ENCODE peak calls at places on chromosomes 1 and 21, in ten cellular contexts. C is activated CD4-positive, alpha-beta T cell treated with anti-CD3 and anti-CD28 coated beads, Interleukin-2, amount 50 U/mL, for 4 hours; K is KBM-7; U is NCI-H460; A is T-helper 1 cell; D is left ventricle myocardium inferior; Y is iris pigment epithelial cell; S is A549; H is thyroid gland; L is lung microvascular endothelial cell. F is an unnamed sample.

GRCh38 chr1:246265481-246265880 is 241.6 kb downstream of the SMYD3 start:
- DNase-seq in C (no peak), K (no peak), U (no peak), A (no peak), D (no peak), Y (no peak), S (no peak), H (no peak), L (no peak), F (no peak)

GRCh38 chr1:59805564-59805963 is 9.2 kb upstream of the HOOK1 start:
- DNase-seq in C (no peak), K (no peak), U (no peak), A (no peak), D (no peak), Y (no peak), S (no peak), H (no peak), L (no peak), F (no peak)

GRCh38 chr1:10252508-10252907 is 42.1 kb downstream of the KIF1B start:
- DNase-seq in C (no peak), K (no peak), U (no peak), A (no peak), D (no peak), Y (peak), S (no peak), H (no peak), L (no peak), F (no peak)

GRCh38 chr1:160127865-160128523 is 12.4 kb downstream of the ATP1A2 start:
- DNase-seq in C (no peak), K (no peak), U (no peak), A (no peak), D (no peak), Y (peak), S (peak), H (no peak), L (no peak), F (no peak)

GRCh38 chr1:22142315-22143064 is 407 bp downstream of the WNT4 start:
- DNase-seq in C (no peak), K (peak), U (no peak), A (no peak), D (no peak), Y (peak), S (peak), H (peak), L (peak), F (no peak)

GRCh38 chr1:241356187-241356518 is 852 bp downstream of the RGS7 start:
- DNase-seq in C (no peak), K (no peak), U (no peak), A (no peak), D (no peak), Y (no peak), S (no peak), H (peak), L (no peak), F (no peak)

GRCh38 chr1:218507355-218508002 is 162.3 kb downstream of the TGFB2 start:
- DNase-seq in C (no peak), K (no peak), U (no peak), A (no peak), D (no peak), Y (no peak), S (no peak), H (no peak), L (no peak), F (no peak)

GRCh38 chr1:227764019-227764391 is 28.8 kb downstream of the SNAP47 start:
- DNase-seq in C (no peak), K (no peak), U (no peak), A (no peak), D (no peak), Y (no peak), S (peak), H (no peak), L (no peak), F (no peak)

GRCh38 chr1:223331929-223332328 is 32.0 kb downstream of the SUSD4 start:
- DNase-seq in C (no peak), K (no peak), U (no peak), A (no peak), D (no peak), Y (peak), S (no peak), H (no peak), L (no peak), F (no peak)

GRCh38 chr1:37561794-37562132 is 5.0 kb downstream of the DNALI1 start:
- DNase-seq in C (peak), K (peak), U (peak), A (peak), D (no peak), Y (peak), S (peak), H (no peak), L (peak), F (no peak)

GRCh38 chr1:93347319-93347899 is 1.7 kb downstream of the DR1 start:
- DNase-seq in C (no peak), K (no peak), U (no peak), A (no peak), D (no peak), Y (no peak), S (no peak), H (no peak), L (peak), F (no peak)

GRCh38 chr21:46393451-46393940 is 65.2 kb upstream of the DIP2A start:
- DNase-seq in C (no peak), K (no peak), U (no peak), A (no peak), D (no peak), Y (no peak), S (no peak), H (no peak), L (no peak), F (no peak)

GRCh38 chr21:46060596-46061061 is 37.3 kb upstream of the COL6A2 start:
- DNase-seq in C (no peak), K (peak), U (no peak), A (no peak), D (peak), Y (peak), S (peak), H (peak), L (no peak), F (no peak)